ENCODE peak calls at places on chromosomes 13 and 19, in five cellular contexts. U, M, X, W and D are unnamed samples.

GRCh38 chr19:10158071-10158470 is 36.7 kb downstream of the DNMT1 start:
- DNase-seq in M (no peak), W (no peak), X (no peak), U (no peak), D (no peak)

GRCh38 chr13:40316301-40316700 is 350.1 kb downstream of the FOXO1 start:
- DNase-seq in X (no peak), M (no peak), W (no peak), U (no peak), D (no peak)

GRCh38 chr19:4673726-4674125 is 3.6 kb upstream of the MYDGF start:
- DNase-seq in M (no peak), X (no peak), U (no peak), W (no peak), D (no peak)

GRCh38 chr13:44879452-44880058 is 109.7 kb downstream of the NUFIP1 start:
- DNase-seq in M (peak; percentile 71), U (peak; percentile 64), X (peak; percentile 61), W (peak; percentile 3), D (peak; percentile 50)

GRCh38 chr19:29245221-29245620 is 32.3 kb upstream of the UQCRFS1 start:
- DNase-seq in M (no peak), X (no peak), W (no peak), U (no peak), D (no peak)

GRCh38 chr19:53372196-53372595 is 6.7 kb downstream of the ZNF525 start:
- DNase-seq in W (no peak), U (no peak), X (no peak), M (no peak), D (no peak)

GRCh38 chr19:13428352-13428751 is 77.9 kb downstream of the CACNA1A start:
- DNase-seq in X (peak; percentile 22), W (no peak), M (peak; percentile 23), U (peak; percentile 17), D (peak; percentile 26)

GRCh38 chr13:21050288-21051197 is 10.8 kb downstream of the LATS2 start:
- DNase-seq in M (peak; percentile 39), X (peak; percentile 49), U (no peak), W (peak; percentile 31), D (peak; percentile 41)

GRCh38 chr13:23609414-23610186 is 39.4 kb downstream of the TNFRSF19 start:
- DNase-seq in M (peak; percentile 89), W (no peak), U (peak; percentile 77), X (no peak), D (peak; percentile 56)

GRCh38 chr19:45340899-45341453 is 426 bp downstream of the KLC3 start:
- DNase-seq in U (peak; percentile 8), X (no peak), M (peak; percentile 13), W (no peak), D (peak; percentile 3)

GRCh38 chr13:114341003-114341777 is 26.9 kb downstream of the CHAMP1 start:
- DNase-seq in U (no peak), M (no peak), W (no peak), X (no peak), D (no peak)

GRCh38 chr13:29754486-29754806 is 96.0 kb downstream of the UBL3 start:
- DNase-seq in M (peak; percentile 45), U (peak; percentile 61), X (peak; percentile 24), W (no peak), D (peak; percentile 45)

GRCh38 chr13:23628250-23628649 is 58.0 kb downstream of the TNFRSF19 start:
- DNase-seq in W (no peak), X (no peak), M (no peak), U (no peak), D (no peak)

GRCh38 chr19:33740811-33741396 is 55.8 kb upstream of the KCTD15 start:
- DNase-seq in W (peak; percentile 14), X (peak; percentile 38), U (peak; percentile 38), M (peak; percentile 46), D (peak; percentile 32)

GRCh38 chr19:42207767-42208259 is 9.7 kb downstream of the DEDD2 start:
- DNase-seq in W (no peak), U (peak; percentile 89), X (peak; percentile 87), M (peak; percentile 80), D (peak; percentile 84)

GRCh38 chr13:45468676-45469075 is 3.9 kb downstream of the COG3 start:
- DNase-seq in W (no peak), M (peak; percentile 31), X (no peak), U (no peak), D (no peak)

GRCh38 chr19:58579473-58580142 is 6.5 kb upstream of the MZF1 start:
- DNase-seq in U (no peak), X (no peak), M (no peak), W (no peak), D (no peak)

GRCh38 chr13:44854264-44855060 is 134.8 kb downstream of the NUFIP1 start:
- DNase-seq in W (no peak), U (peak; percentile 11), X (no peak), M (no peak), D (no peak)

GRCh38 chr19:10120538-10121198 is 969 bp upstream of the EIF3G start:
- DNase-seq in X (peak; percentile 76), W (no peak), M (peak; percentile 70), U (peak; percentile 92), D (peak; percentile 74)

GRCh38 chr19:4345656-4346383 is 2.5 kb downstream of the MPND start:
- DNase-seq in U (no peak), X (no peak), W (no peak), M (no peak), D (no peak)

GRCh38 chr19:47096721-47097120 is 16.9 kb downstream of the ZC3H4 start:
- DNase-seq in W (no peak), M (no peak), X (no peak), U (no peak), D (no peak)

GRCh38 chr19:47098608-47099007 is 15.0 kb downstream of the ZC3H4 start:
- DNase-seq in U (no peak), W (no peak), X (no peak), M (no peak), D (no peak)

GRCh38 chr19:47099576-47100050 is 14.0 kb downstream of the ZC3H4 start:
- DNase-seq in W (no peak), U (no peak), M (no peak), X (peak; percentile 28), D (no peak)

GRCh38 chr19:47095707-47096704 is 17.6 kb downstream of the ZC3H4 start:
- DNase-seq in M (peak; percentile 37), U (no peak), W (peak; percentile 81), X (peak; percentile 76), D (no peak)

DNA sequence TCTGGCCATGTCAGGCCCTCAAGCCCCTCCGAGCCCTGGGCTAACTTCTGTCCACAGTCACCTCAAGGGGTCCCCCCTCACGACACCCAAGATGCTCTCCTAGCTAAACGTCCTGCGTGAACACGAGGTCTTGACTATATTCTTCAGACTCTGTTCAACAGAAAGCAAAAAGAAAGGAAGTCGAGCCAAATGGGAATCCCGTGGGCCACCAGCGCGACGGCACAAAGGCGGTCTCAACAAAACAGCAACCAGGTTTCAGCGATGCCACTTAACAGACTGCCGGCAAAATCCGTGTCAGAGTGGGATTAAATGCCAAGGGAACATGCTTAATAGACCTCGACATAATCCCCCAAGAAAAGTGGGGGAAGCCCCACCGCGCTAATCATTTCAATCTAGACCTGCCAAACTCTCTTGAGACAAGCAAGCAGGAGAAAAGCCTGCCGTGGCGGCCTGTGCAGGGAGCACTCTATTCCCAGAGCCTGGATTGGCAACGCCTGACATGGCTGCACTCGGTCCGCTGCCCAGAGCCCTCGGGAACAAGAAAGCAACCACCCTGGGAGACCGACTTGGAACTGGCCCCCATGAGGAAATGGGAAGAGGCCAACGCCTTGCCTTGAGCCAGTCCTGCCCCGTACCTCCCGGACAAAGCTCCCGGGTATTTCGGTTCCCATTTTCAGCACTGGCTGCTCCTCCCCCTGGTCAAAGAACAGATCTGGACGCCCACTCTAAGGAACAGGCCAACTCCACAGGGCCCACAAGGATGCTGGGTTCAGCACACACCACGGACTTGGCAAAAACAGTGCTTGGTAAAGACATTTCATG is 16.0 kb downstream of the ZC3H4 start:
- DNase-seq in W (no peak), U (no peak), X (no peak), M (no peak), D (no peak)
- H3K4me3 ChIP-seq in W (no peak overlapping the region), U (no peak overlapping the region), X (no peak overlapping the region), M (no peak overlapping the region), D (no peak overlapping the region)

GRCh38 chr19:11288349-11288748 is 7.6 kb upstream of the TSPAN16 start:
- DNase-seq in M (peak; percentile 68), U (peak; percentile 41), W (no peak), X (peak; percentile 43), D (peak; percentile 40)
- TF ChIP-seq CTCF in M (peak; percentile 79), U (peak; percentile 60), W (peak; percentile 40), X (peak; percentile 47), D (peak; percentile 71)

GRCh38 chr13:104764600-104764999 is 1698.4 kb upstream of the SLC10A2 start:
- DNase-seq in U (no peak), M (no peak), W (no peak), X (no peak), D (no peak)
- H3K4me3 ChIP-seq in U (no peak overlapping the region), M (no peak overlapping the region), W (no peak overlapping the region), X (no peak overlapping the region), D (no peak overlapping the region)

DNA sequence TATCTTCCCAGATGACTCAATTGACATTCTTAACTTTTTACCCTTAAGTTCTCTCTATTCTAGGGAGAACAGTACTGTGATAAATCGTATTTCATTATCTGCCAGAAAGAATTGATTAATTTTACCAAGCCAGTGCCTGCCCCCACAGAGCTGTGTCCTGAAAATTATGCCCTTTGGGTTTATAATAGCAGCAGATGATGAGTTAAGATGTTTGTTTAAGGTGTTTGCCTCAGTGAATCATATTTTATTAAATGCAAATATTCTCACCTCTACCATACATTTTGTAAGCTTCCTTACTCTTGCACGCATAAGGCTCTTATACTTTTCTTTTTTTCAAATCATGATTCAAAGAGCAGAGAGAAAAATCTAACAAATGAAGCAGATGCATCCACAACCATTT is 318.6 kb downstream of the DCT start:
- DNase-seq in U (no peak), X (no peak), W (no peak), M (no peak), D (no peak)
- TF ChIP-seq CTCF in U (no peak), X (no peak), W (no peak), M (no peak), D (no peak)

GRCh38 chr19:51226068-51226467 is 1.2 kb downstream of the CD33 start:
- DNase-seq in X (peak; percentile 41), W (no peak), M (no peak), U (no peak), D (no peak)
- H3K4me3 ChIP-seq in X (peak overlapping the region; percentile 81), W (peak overlapping the region; percentile 85), M (no peak overlapping the region), U (no peak overlapping the region), D (no peak overlapping the region)